ENCODE peak calls at places on chromosomes 3 and 15, in four cellular contexts. P is K562, N is GM12891, Q is HL-60. J is an unnamed sample.

GRCh38 chr15:29570121-29570930 is 251.9 kb downstream of the TJP1 start:
- DNase-seq in P (no peak), N (peak; percentile 23), Q (no peak), J (no peak)

GRCh38 chr15:98421419-98422085 is 226.8 kb upstream of the IGF1R start:
- DNase-seq in P (peak; percentile 88), N (peak; percentile 76), Q (peak; percentile 39), J (no peak)

GRCh38 chr15:45126535-45127158 is 3.0 kb downstream of the DUOXA1 start:
- DNase-seq in P (peak; percentile 68), N (no peak), Q (peak; percentile 39), J (no peak)

GRCh38 chr3:61358364-61358763 is 107.1 kb upstream of the FHIT start:
- DNase-seq in P (no peak), N (peak; percentile 17), Q (peak; percentile 3), J (peak; percentile 76)

GRCh38 chr3:57158813-57159678 is 6.1 kb downstream of the IL17RD start:
- DNase-seq in P (no peak), N (no peak), Q (peak; percentile 47), J (no peak)

GRCh38 chr15:90095521-90095959 is 6.7 kb downstream of the IDH2 start:
- DNase-seq in P (no peak), N (no peak), Q (no peak), J (no peak)

GRCh38 chr15:78944669-78945407 is at the start of gene CTSH:
- DNase-seq in P (peak; percentile 98), N (peak; percentile 88), Q (peak; percentile 16), J (no peak)

GRCh38 chr15:79682285-79682684 is 214.5 kb downstream of the MTHFS start:
- DNase-seq in P (no peak), N (no peak), Q (no peak), J (no peak)

GRCh38 chr3:186053954-186054353 is 54.9 kb downstream of the ETV5 start:
- DNase-seq in P (no peak), N (no peak), Q (no peak), J (no peak)

GRCh38 chr3:171553085-171553484 is 92.9 kb upstream of the TNIK start:
- DNase-seq in P (no peak), N (no peak), Q (peak; percentile 84), J (no peak)
- TF ChIP-seq SPI1 in P (no peak), N (no peak), Q (peak; percentile 89), J (no peak)

DNA sequence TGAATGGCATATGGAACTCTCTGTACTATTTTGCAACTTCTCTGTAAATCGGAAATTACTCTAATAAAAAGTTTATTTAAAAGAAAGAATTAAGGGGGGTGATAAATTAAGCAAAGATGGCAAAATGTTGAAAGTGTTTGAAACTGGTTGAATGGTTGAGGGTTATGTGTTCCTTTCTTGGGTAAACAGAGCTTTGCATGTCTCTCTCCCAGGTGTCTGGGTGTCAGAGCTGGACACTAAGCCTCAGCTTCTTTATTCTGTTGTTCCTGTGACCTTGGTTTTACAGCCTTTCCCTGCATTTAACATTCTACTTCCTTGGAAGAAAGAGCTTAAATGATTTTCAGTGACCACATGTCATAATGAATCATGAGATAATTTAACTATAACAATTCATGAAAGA is 7.2 kb downstream of the GPR171 start:
- DNase-seq in P (no peak), N (no peak), Q (no peak), J (no peak)
- TF ChIP-seq SPI1 in P (no peak), N (no peak), Q (no peak), J (no peak)

DNA sequence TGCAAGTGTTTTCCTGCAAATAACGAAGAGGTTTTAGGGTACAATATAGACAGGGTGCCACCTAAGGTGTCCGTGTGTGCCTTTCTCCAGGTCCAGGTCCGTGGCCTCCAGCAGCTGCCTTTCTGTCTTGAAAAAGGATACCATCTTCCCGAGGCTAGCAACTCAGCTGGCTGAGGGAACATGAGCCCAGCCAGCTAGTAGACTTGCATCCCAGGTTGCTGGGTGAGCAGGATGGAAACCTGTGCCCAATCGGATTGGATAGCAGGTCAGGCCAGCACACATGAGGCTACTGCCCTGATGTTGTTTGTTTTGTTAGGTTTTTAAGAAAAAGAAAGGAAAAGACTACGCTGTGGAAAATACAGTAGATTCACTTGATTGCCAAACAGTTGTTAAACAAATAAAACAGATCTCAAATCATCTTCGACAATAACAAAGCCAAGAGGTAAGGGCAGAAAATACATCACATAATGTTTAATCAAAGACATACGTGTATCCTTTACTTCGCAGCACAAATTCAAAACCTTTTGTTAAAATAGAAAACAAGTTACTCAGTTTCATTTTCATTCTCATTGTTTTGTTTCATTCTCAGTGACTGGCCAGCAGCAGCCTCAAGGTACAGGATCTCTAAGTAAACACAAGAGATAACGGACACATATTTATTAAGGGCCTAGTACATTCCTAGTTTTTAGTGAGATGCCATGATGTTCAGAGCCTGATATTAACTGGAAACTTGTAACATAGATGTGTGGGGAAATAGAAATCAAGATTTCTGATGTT is 661.2 kb upstream of the NR2F2 start:
- DNase-seq in P (no peak), N (no peak), Q (no peak), J (peak; percentile 35)
- TF ChIP-seq SPI1 in P (no peak), N (no peak), Q (no peak), J (no peak)

GRCh38 chr15:65769482-65769881 is 22.6 kb downstream of the DENND4A start:
- DNase-seq in P (no peak), N (no peak), Q (no peak), J (no peak)

GRCh38 chr15:65766422-65767263 is 25.4 kb downstream of the DENND4A start:
- DNase-seq in P (no peak), N (no peak), Q (no peak), J (no peak)

GRCh38 chr15:65767264-65767595 is 24.9 kb downstream of the DENND4A start:
- DNase-seq in P (no peak), N (no peak), Q (no peak), J (no peak)

GRCh38 chr15:65771870-65772269 is 20.2 kb downstream of the DENND4A start:
- DNase-seq in P (no peak), N (no peak), Q (peak; percentile 58), J (no peak)

DNA sequence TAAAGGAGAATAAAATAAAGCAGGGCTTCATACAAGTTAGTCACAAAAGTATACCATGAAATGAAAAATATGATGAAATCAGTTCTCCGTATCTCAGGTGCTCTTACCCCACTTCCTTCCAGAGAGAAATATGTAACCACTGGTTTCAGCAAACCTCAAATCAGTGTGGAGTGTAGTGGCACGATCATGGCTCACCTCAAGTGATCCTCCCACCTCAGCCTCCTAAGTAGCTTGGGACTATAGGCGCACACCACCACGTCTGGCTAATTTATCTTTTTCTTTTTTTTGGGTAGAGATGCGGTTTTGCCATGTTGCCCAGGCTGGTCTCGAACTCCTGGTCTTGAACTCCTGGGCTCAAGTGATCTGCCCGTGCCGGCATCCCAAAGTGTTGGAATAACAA is 24.2 kb downstream of the DENND4A start:
- DNase-seq in P (no peak), N (no peak), Q (peak; percentile 12), J (no peak)
- TF ChIP-seq SPI1 in P (no peak), N (peak; percentile 26), Q (no peak), J (no peak)

GRCh38 chr3:151159806-151160205 is 43.2 kb downstream of the GPR171 start:
- DNase-seq in P (no peak), N (no peak), Q (no peak), J (no peak)

GRCh38 chr3:151152626-151153025 is 50.4 kb downstream of the GPR171 start:
- DNase-seq in P (no peak), N (no peak), Q (no peak), J (no peak)

GRCh38 chr3:151156618-151157216 is 46.3 kb downstream of the GPR171 start:
- DNase-seq in P (peak; percentile 44), N (peak; percentile 25), Q (peak; percentile 58), J (no peak)

GRCh38 chr3:151154566-151154965 is 48.5 kb downstream of the GPR171 start:
- DNase-seq in P (no peak), N (no peak), Q (no peak), J (no peak)

GRCh38 chr3:151155409-151156128 is 47.4 kb downstream of the GPR171 start:
- DNase-seq in P (no peak), N (no peak), Q (no peak), J (no peak)
- TF ChIP-seq SPI1 in P (no peak), N (no peak), Q (no peak), J (no peak)

GRCh38 chr3:43378066-43378935 is 92.0 kb downstream of the SNRK start:
- DNase-seq in P (peak; percentile 69), N (peak; percentile 65), Q (peak; percentile 60), J (peak; percentile 4)
- TF ChIP-seq SPI1 in P (no peak), N (no peak), Q (no peak), J (no peak)

GRCh38 chr15:95470997-95471692 is 859.4 kb upstream of the NR2F2 start:
- DNase-seq in P (no peak), N (no peak), Q (no peak), J (no peak)
- TF ChIP-seq SPI1 in P (no peak), N (no peak), Q (no peak), J (no peak)

GRCh38 chr3:124878561-124879394 is 8.4 kb downstream of the ITGB5 start:
- DNase-seq in P (peak; percentile 38), N (no peak), Q (no peak), J (no peak)
- TF ChIP-seq SPI1 in P (peak; percentile 50), N (no peak), Q (no peak), J (no peak)

DNA sequence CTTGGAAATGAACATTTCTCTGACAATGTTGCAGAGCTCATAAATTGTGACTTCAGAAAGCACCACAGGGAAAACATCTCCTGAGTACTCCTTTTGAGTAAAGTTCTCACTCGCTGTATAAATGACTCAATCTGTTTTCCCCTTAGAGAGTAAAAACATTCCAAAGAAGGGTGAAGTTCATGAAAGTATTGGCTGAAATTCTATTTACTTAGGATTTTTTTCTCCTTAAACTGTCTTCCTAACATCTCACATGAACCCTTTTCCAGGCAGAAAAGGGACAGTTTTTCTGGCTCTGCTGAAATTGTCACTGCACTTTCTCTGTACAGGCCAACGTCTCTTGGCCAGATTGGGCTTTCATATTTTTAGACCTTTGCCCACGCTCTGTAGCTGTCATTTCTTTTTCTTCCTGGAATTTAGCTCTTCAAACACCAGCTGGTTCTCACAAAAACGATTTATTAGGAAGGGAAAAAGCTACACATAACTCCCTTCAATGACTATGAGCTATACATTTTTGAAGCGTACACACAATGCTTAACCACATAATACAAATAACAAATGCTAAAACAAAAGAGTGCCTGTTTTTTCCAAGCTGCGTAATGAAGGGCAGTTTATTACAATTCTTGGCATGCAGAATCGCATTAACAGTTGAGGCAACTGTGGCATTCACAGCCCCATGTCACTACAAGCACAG is 216.1 kb downstream of the ATP8B4 start:
- DNase-seq in P (no peak), N (no peak), Q (no peak), J (no peak)
- TF ChIP-seq SPI1 in P (no peak), N (no peak), Q (no peak), J (no peak)